ENCODE peak calls at places on chromosome 2, in eight cellular contexts. Q is DND-41; P is skeletal muscle cell; G is stimulated activated CD4-positive, alpha-beta T cell treated with anti-CD3 and anti-CD28 coated beads, Interleukin-1b, Interleukin-23, amount 100 ng/mL, for 24 hours; B is Karpas-422; N is left lung; J is BJ; V is AG08396. A is an unnamed sample.

GRCh38 chr2:18083806-18084205 is 205.3 kb downstream of the KCNS3 start:
- DNase-seq in N (no peak), G (no peak), Q (no peak), B (no peak), P (no peak), V (no peak), J (no peak), A (no peak)

GRCh38 chr2:40734797-40735196 is 282.9 kb upstream of the SLC8A1 start:
- DNase-seq in Q (no peak), B (no peak), V (peak), J (peak), G (no peak), P (no peak), N (no peak), A (peak)

GRCh38 chr2:119136093-119136492 is 22.5 kb downstream of the C1QL2 start:
- DNase-seq in J (no peak), P (no peak), N (no peak), Q (no peak), V (no peak), B (no peak), G (no peak), A (no peak)

GRCh38 chr2:234641086-234641485 is 144.2 kb upstream of the ARL4C start:
- DNase-seq in V (no peak), Q (no peak), G (no peak), N (no peak), P (no peak), J (no peak), B (no peak), A (no peak)

GRCh38 chr2:54176577-54176976 is 61.2 kb downstream of the ACYP2 start:
- DNase-seq in V (peak), G (no peak), P (peak), B (no peak), N (peak), J (no peak), Q (peak), A (no peak)

GRCh38 chr2:30232027-30232800 is 880 bp downstream of the LBH start:
- DNase-seq in P (no peak), J (no peak), N (peak), Q (peak), B (peak), G (peak), V (peak), A (no peak)

GRCh38 chr2:172554352-172555271 is 1.3 kb upstream of the PDK1 start:
- DNase-seq in N (no peak), V (no peak), Q (no peak), P (no peak), G (no peak), B (peak), J (no peak), A (no peak)

GRCh38 chr2:120523766-120524165 is 177.8 kb downstream of the INHBB start:
- DNase-seq in Q (no peak), N (no peak), G (no peak), B (no peak), V (no peak), P (no peak), J (no peak), A (no peak)

GRCh38 chr2:222627764-222628163 is 28.1 kb downstream of the FARSB start:
- DNase-seq in J (no peak), V (no peak), G (no peak), N (no peak), B (no peak), Q (no peak), P (peak), A (no peak)

GRCh38 chr2:217979151-217979811 is 23.5 kb downstream of the TNS1 start:
- DNase-seq in Q (no peak), J (no peak), V (no peak), G (no peak), P (no peak), N (no peak), B (no peak), A (no peak)

GRCh38 chr2:126971481-126972271 is 73.0 kb downstream of the TEX51 start:
- DNase-seq in G (peak), P (no peak), Q (peak), V (peak), B (peak), N (peak), J (no peak), A (no peak)

GRCh38 chr2:173550143-173550542 is 195.5 kb downstream of the CDCA7 start:
- DNase-seq in P (peak), N (no peak), B (no peak), V (peak), Q (no peak), J (peak), G (no peak), A (peak)

GRCh38 chr2:222572761-222573174 is 83.1 kb downstream of the FARSB start:
- DNase-seq in N (no peak), Q (no peak), V (peak), B (no peak), P (peak), G (no peak), J (no peak), A (no peak)

GRCh38 chr2:58449286-58450010 is 208.3 kb upstream of the FANCL start:
- DNase-seq in P (no peak), G (no peak), V (no peak), Q (no peak), J (no peak), B (no peak), N (no peak), A (no peak)

GRCh38 chr2:158993721-158994587 is 25.5 kb downstream of the TANC1 start:
- DNase-seq in Q (no peak), J (no peak), P (no peak), B (no peak), N (no peak), G (no peak), V (no peak), A (no peak)

GRCh38 chr2:134367915-134368911 is 114.3 kb downstream of the MGAT5 start:
- DNase-seq in J (no peak), V (no peak), G (no peak), Q (peak), B (no peak), P (no peak), N (no peak), A (no peak)

GRCh38 chr2:28465148-28465885 is 30.5 kb upstream of the PLB1 start:
- DNase-seq in V (no peak), G (no peak), P (no peak), J (no peak), Q (no peak), B (no peak), N (no peak), A (no peak)

GRCh38 chr2:41782306-41783158 is 265.3 kb upstream of the PKDCC start:
- DNase-seq in G (peak), J (no peak), Q (peak), B (peak), P (no peak), N (no peak), V (peak), A (no peak)

GRCh38 chr2:151410485-151410833 is 757 bp downstream of the RIF1 start:
- DNase-seq in P (no peak), B (peak), N (peak), G (peak), J (no peak), V (peak), Q (peak), A (no peak)

GRCh38 chr2:186909095-186909494 is 60.1 kb upstream of the ZSWIM2 start:
- DNase-seq in Q (no peak), N (no peak), J (no peak), P (no peak), V (no peak), B (no peak), G (no peak), A (no peak)

GRCh38 chr2:21042958-21043743 is 722 bp downstream of the APOB start:
- DNase-seq in B (peak), Q (peak), G (peak), N (peak), J (no peak), V (peak), P (no peak), A (no peak)

GRCh38 chr2:43905388-43905803 is 66.6 kb downstream of the ABCG8 start:
- DNase-seq in N (no peak), V (no peak), G (no peak), Q (no peak), B (no peak), J (no peak), P (no peak), A (no peak)

GRCh38 chr2:3480352-3481010 is 38.9 kb downstream of the ADI1 start:
- DNase-seq in B (no peak), P (no peak), N (no peak), Q (no peak), J (no peak), V (no peak), G (no peak), A (no peak)

GRCh38 chr2:219209818-219210571 is 3.4 kb downstream of the ZFAND2B start:
- DNase-seq in P (no peak), G (no peak), V (no peak), J (no peak), N (no peak), Q (no peak), B (peak), A (no peak)

GRCh38 chr2:168529900-168530561 is 74.0 kb downstream of the CERS6 start:
- DNase-seq in V (no peak), B (no peak), G (no peak), P (no peak), Q (no peak), J (no peak), N (no peak), A (no peak)